ENCODE peak calls at places on chromosomes 12 and 14, in five cellular contexts. One of them, this sample, is unnamed.

GRCh38 chr12:11853126-11853525 is 203.7 kb downstream of the ETV6 start:
- DNase-seq in left ventricle myocardium inferior: no peak
- DNase-seq in endothelial cell: no peak
- DNase-seq in HFF-Myc: no peak
- DNase-seq in CD4-positive, alpha-beta T cell: no peak
- DNase-seq in this sample: no peak

GRCh38 chr14:25833341-25834121 is 764.3 kb downstream of the NOVA1 start:
- DNase-seq in left ventricle myocardium inferior: no peak
- DNase-seq in endothelial cell: peak
- DNase-seq in HFF-Myc: no peak
- DNase-seq in CD4-positive, alpha-beta T cell: no peak
- DNase-seq in this sample: no peak

GRCh38 chr14:33765251-33765650 is 185.6 kb downstream of the EGLN3 start:
- DNase-seq in left ventricle myocardium inferior: peak
- DNase-seq in endothelial cell: peak
- DNase-seq in CD4-positive, alpha-beta T cell: no peak
- DNase-seq in HFF-Myc: no peak
- DNase-seq in this sample: no peak

GRCh38 chr12:118290130-118290529 is 82.6 kb downstream of the TAOK3 start:
- DNase-seq in left ventricle myocardium inferior: no peak
- DNase-seq in CD4-positive, alpha-beta T cell: no peak
- DNase-seq in endothelial cell: no peak
- DNase-seq in HFF-Myc: no peak
- DNase-seq in this sample: no peak

GRCh38 chr12:2958432-2959193 is 584 bp upstream of the TEAD4 start:
- DNase-seq in CD4-positive, alpha-beta T cell: no peak
- DNase-seq in endothelial cell: peak
- DNase-seq in HFF-Myc: peak
- DNase-seq in left ventricle myocardium inferior: peak
- DNase-seq in this sample: no peak

GRCh38 chr14:96272777-96273471 is 16.9 kb downstream of the BDKRB1 start:
- DNase-seq in endothelial cell: no peak
- DNase-seq in CD4-positive, alpha-beta T cell: no peak
- DNase-seq in left ventricle myocardium inferior: no peak
- DNase-seq in HFF-Myc: no peak
- DNase-seq in this sample: no peak

GRCh38 chr12:53481957-53482586 is 17.2 kb downstream of the MAP3K12 start:
- DNase-seq in endothelial cell: no peak
- DNase-seq in HFF-Myc: no peak
- DNase-seq in CD4-positive, alpha-beta T cell: no peak
- DNase-seq in left ventricle myocardium inferior: no peak
- DNase-seq in this sample: no peak

GRCh38 chr12:49253033-49253623 is 11.8 kb upstream of the TUBA1C start:
- DNase-seq in CD4-positive, alpha-beta T cell: no peak
- DNase-seq in HFF-Myc: no peak
- DNase-seq in endothelial cell: no peak
- DNase-seq in left ventricle myocardium inferior: no peak
- DNase-seq in this sample: no peak

GRCh38 chr14:104248203-104249055 is 110.0 kb downstream of the KIF26A start:
- DNase-seq in endothelial cell: no peak
- DNase-seq in CD4-positive, alpha-beta T cell: no peak
- DNase-seq in HFF-Myc: no peak
- DNase-seq in left ventricle myocardium inferior: no peak
- DNase-seq in this sample: no peak

GRCh38 chr12:11746940-11747716 is 97.7 kb downstream of the ETV6 start:
- DNase-seq in HFF-Myc: no peak
- DNase-seq in CD4-positive, alpha-beta T cell: no peak
- DNase-seq in left ventricle myocardium inferior: no peak
- DNase-seq in endothelial cell: no peak
- DNase-seq in this sample: no peak

GRCh38 chr12:34288963-34289345 is 266.7 kb downstream of the ALG10 start:
- DNase-seq in CD4-positive, alpha-beta T cell: no peak
- DNase-seq in endothelial cell: no peak
- DNase-seq in HFF-Myc: no peak
- DNase-seq in left ventricle myocardium inferior: no peak
- DNase-seq in this sample: no peak

GRCh38 chr14:97180304-97181200 is 383.4 kb downstream of the VRK1 start:
- DNase-seq in HFF-Myc: no peak
- DNase-seq in CD4-positive, alpha-beta T cell: no peak
- DNase-seq in left ventricle myocardium inferior: no peak
- DNase-seq in endothelial cell: no peak
- DNase-seq in this sample: no peak

GRCh38 chr14:90275820-90276219 is 19.5 kb downstream of the PSMC1 start:
- DNase-seq in CD4-positive, alpha-beta T cell: no peak
- DNase-seq in endothelial cell: no peak
- DNase-seq in HFF-Myc: no peak
- DNase-seq in left ventricle myocardium inferior: no peak
- DNase-seq in this sample: no peak

GRCh38 chr14:63777024-63777423 is 49.2 kb upstream of the SGPP1 start:
- DNase-seq in HFF-Myc: no peak
- DNase-seq in left ventricle myocardium inferior: no peak
- DNase-seq in endothelial cell: no peak
- DNase-seq in CD4-positive, alpha-beta T cell: no peak
- DNase-seq in this sample: no peak

GRCh38 chr12:45232771-45233372 is 17.0 kb downstream of the ANO6 start:
- DNase-seq in endothelial cell: no peak
- DNase-seq in left ventricle myocardium inferior: no peak
- DNase-seq in HFF-Myc: peak
- DNase-seq in CD4-positive, alpha-beta T cell: no peak
- DNase-seq in this sample: no peak

GRCh38 chr12:53053223-53054111 is 3.6 kb downstream of the TNS2 start:
- DNase-seq in endothelial cell: peak
- DNase-seq in left ventricle myocardium inferior: peak
- DNase-seq in CD4-positive, alpha-beta T cell: peak
- DNase-seq in HFF-Myc: no peak
- DNase-seq in this sample: no peak

GRCh38 chr14:101665478-101666078 is 95.9 kb upstream of the PPP2R5C start:
- DNase-seq in endothelial cell: peak
- DNase-seq in CD4-positive, alpha-beta T cell: peak
- DNase-seq in HFF-Myc: peak
- DNase-seq in left ventricle myocardium inferior: no peak
- DNase-seq in this sample: no peak
- TF ChIP-seq CTCF in endothelial cell: peak
- TF ChIP-seq CTCF in CD4-positive, alpha-beta T cell: no peak
- TF ChIP-seq CTCF in HFF-Myc: peak
- TF ChIP-seq CTCF in left ventricle myocardium inferior: peak
- TF ChIP-seq CTCF in this sample: no peak

GRCh38 chr14:58258156-58258555 is 13.5 kb downstream of the PSMA3 start:
- DNase-seq in left ventricle myocardium inferior: no peak
- DNase-seq in HFF-Myc: no peak
- DNase-seq in endothelial cell: no peak
- DNase-seq in CD4-positive, alpha-beta T cell: no peak
- DNase-seq in this sample: no peak
- TF ChIP-seq CTCF in left ventricle myocardium inferior: no peak
- TF ChIP-seq CTCF in HFF-Myc: no peak
- TF ChIP-seq CTCF in endothelial cell: no peak
- TF ChIP-seq CTCF in CD4-positive, alpha-beta T cell: no peak
- TF ChIP-seq CTCF in this sample: no peak

DNA sequence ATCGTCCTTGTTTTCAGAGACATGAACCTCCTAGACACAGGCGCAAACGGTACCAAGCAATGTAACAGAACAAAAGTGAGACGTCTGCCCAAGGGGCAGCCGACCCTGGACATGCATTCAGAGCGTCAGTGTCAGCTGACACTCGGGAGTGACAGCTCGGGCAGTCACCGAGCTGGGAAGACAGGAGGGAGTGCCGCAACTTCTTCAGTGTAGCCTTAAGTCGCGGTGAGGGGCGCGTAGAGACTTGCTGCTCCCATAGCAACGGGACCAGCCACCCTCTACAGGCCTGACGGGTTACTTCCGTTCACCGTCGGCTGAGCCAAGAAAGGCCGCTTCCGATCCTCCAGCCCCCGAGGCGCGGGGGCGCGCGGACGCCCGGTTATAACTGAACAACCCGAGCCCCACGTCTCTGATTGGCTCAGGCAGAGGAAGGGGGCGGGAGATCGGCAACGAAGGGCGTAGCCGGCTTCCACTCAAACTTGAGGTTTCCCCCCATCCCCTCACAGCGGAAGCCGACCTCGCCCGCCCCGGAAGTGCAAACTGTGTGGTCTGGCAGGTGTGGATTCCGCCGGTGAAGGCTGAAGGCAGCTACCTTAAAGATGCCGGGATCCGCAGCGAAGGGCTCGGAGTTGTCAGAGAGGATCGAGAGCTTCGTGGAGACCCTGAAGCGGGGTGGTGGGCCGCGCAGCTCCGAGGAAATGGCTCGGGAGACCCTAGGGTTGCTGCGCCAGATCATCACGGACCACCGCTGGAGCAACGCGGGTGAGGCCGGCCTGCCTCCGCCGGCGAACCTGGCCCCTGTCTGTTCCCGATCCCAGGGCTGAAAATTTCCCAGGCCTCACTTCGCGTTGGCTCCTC is at the start of gene EIF2B2:
- DNase-seq in HFF-Myc: peak
- DNase-seq in CD4-positive, alpha-beta T cell: peak
- DNase-seq in endothelial cell: peak
- DNase-seq in left ventricle myocardium inferior: peak
- DNase-seq in this sample: peak
- TF ChIP-seq CTCF in HFF-Myc: no peak
- TF ChIP-seq CTCF in CD4-positive, alpha-beta T cell: no peak
- TF ChIP-seq CTCF in endothelial cell: no peak
- TF ChIP-seq CTCF in left ventricle myocardium inferior: peak
- TF ChIP-seq CTCF in this sample: no peak

GRCh38 chr14:72941286-72941985 is 15.2 kb downstream of the DCAF4 start:
- DNase-seq in HFF-Myc: no peak
- DNase-seq in CD4-positive, alpha-beta T cell: no peak
- DNase-seq in endothelial cell: no peak
- DNase-seq in left ventricle myocardium inferior: no peak
- DNase-seq in this sample: no peak

GRCh38 chr14:72945628-72946027 is 19.4 kb downstream of the DCAF4 start:
- DNase-seq in CD4-positive, alpha-beta T cell: no peak
- DNase-seq in left ventricle myocardium inferior: no peak
- DNase-seq in HFF-Myc: no peak
- DNase-seq in endothelial cell: no peak
- DNase-seq in this sample: no peak

GRCh38 chr14:72939630-72940029 is 13.4 kb downstream of the DCAF4 start:
- DNase-seq in left ventricle myocardium inferior: no peak
- DNase-seq in CD4-positive, alpha-beta T cell: no peak
- DNase-seq in endothelial cell: no peak
- DNase-seq in HFF-Myc: no peak
- DNase-seq in this sample: no peak

GRCh38 chr14:72943876-72944430 is 17.7 kb downstream of the DCAF4 start:
- DNase-seq in endothelial cell: no peak
- DNase-seq in HFF-Myc: no peak
- DNase-seq in CD4-positive, alpha-beta T cell: no peak
- DNase-seq in left ventricle myocardium inferior: no peak
- DNase-seq in this sample: no peak

DNA sequence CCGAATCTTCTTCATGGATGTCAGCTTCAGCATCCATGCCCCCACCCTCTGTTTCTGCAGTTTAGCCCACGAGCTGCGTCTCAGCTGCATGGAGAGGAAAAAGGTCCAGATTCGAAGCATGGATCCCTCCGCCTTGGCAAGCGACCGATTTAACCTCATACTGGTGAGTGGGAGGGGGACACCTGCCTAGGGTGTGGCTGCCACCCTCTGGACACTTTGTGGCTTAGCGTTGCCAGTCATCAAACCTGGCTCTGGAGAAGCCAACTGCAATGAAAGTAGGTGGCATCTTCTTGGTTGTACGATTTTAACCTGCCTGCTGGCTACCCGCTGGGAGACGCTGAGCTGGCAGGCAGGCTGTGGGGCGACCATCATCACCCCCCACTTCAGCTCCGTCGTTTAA is 16.7 kb downstream of the DCAF4 start:
- DNase-seq in left ventricle myocardium inferior: no peak
- DNase-seq in endothelial cell: no peak
- DNase-seq in CD4-positive, alpha-beta T cell: no peak
- DNase-seq in HFF-Myc: no peak
- DNase-seq in this sample: no peak
- TF ChIP-seq CTCF in left ventricle myocardium inferior: no peak
- TF ChIP-seq CTCF in endothelial cell: no peak
- TF ChIP-seq CTCF in CD4-positive, alpha-beta T cell: no peak
- TF ChIP-seq CTCF in HFF-Myc: no peak
- TF ChIP-seq CTCF in this sample: no peak

GRCh38 chr12:95967301-95967700 is 24.2 kb downstream of the AMDHD1 start:
- DNase-seq in CD4-positive, alpha-beta T cell: no peak
- DNase-seq in HFF-Myc: no peak
- DNase-seq in endothelial cell: no peak
- DNase-seq in left ventricle myocardium inferior: no peak
- DNase-seq in this sample: no peak

GRCh38 chr12:95960241-95960640 is 17.1 kb downstream of the AMDHD1 start:
- DNase-seq in HFF-Myc: no peak
- DNase-seq in endothelial cell: no peak
- DNase-seq in CD4-positive, alpha-beta T cell: no peak
- DNase-seq in left ventricle myocardium inferior: no peak
- DNase-seq in this sample: no peak

GRCh38 chr12:95959107-95959506 is 16.0 kb downstream of the AMDHD1 start:
- DNase-seq in left ventricle myocardium inferior: no peak
- DNase-seq in endothelial cell: no peak
- DNase-seq in CD4-positive, alpha-beta T cell: no peak
- DNase-seq in HFF-Myc: no peak
- DNase-seq in this sample: no peak

GRCh38 chr12:95966287-95966870 is 23.2 kb downstream of the AMDHD1 start:
- DNase-seq in left ventricle myocardium inferior: no peak
- DNase-seq in endothelial cell: no peak
- DNase-seq in HFF-Myc: no peak
- DNase-seq in CD4-positive, alpha-beta T cell: no peak
- DNase-seq in this sample: no peak

DNA sequence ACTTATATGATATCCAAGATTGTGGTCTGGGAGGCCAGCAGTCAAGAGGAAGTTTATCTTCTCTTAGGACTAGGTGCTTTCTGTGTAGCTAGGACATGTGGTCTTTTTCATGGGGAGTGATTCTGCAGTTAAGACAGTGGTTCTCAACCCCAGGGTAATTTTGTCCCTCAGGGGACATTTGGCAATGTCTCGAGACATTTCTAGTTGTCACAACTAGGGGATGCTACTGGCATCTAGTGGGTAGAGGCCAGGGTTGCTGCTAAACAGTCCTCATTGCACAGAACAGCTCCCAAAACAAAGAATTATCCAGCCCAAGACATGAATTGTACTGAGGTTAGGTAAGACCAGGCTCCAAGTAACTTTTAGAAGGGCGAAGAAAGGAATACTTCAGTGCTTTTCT is 20.0 kb downstream of the AMDHD1 start:
- DNase-seq in endothelial cell: no peak
- DNase-seq in left ventricle myocardium inferior: no peak
- DNase-seq in HFF-Myc: no peak
- DNase-seq in CD4-positive, alpha-beta T cell: no peak
- DNase-seq in this sample: no peak
- TF ChIP-seq CTCF in endothelial cell: no peak
- TF ChIP-seq CTCF in left ventricle myocardium inferior: no peak
- TF ChIP-seq CTCF in HFF-Myc: peak
- TF ChIP-seq CTCF in CD4-positive, alpha-beta T cell: no peak
- TF ChIP-seq CTCF in this sample: no peak

DNA sequence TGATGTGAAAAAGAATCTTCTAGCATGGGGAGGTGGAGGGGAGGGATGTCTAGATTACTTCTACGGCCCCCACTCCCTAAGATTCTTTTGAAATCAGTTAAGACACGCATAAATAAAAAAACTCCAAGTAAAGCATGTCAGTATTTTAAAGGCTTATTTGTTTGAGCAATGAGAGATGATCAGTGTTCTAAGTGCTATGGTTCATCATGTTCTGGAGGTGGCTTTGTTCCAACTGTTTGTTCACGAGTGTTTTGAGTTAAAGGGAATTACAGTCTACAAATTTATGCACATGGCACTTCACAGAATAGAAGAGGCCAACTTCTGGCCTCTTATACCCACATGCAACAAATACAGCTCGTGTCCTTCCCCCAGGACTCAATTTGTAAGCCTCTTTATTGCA is 394.9 kb downstream of the RAD51B start:
- DNase-seq in endothelial cell: no peak
- DNase-seq in HFF-Myc: no peak
- DNase-seq in left ventricle myocardium inferior: no peak
- DNase-seq in CD4-positive, alpha-beta T cell: no peak
- DNase-seq in this sample: no peak
- TF ChIP-seq CTCF in endothelial cell: no peak
- TF ChIP-seq CTCF in HFF-Myc: no peak
- TF ChIP-seq CTCF in left ventricle myocardium inferior: no peak
- TF ChIP-seq CTCF in CD4-positive, alpha-beta T cell: no peak
- TF ChIP-seq CTCF in this sample: no peak